ENCODE peak calls at places on chromosomes 13 and 19, in six cellular contexts. T, E, D, S, Y and K are unnamed samples.

GRCh38 chr13:30739646-30740642 is 4.6 kb downstream of the ALOX5AP start:
- DNase-seq in T (peak; percentile 35), E (peak; percentile 90), D (no peak), S (no peak), Y (peak; percentile 61), K (no peak)

GRCh38 chr19:29260477-29261317 is 47.7 kb upstream of the UQCRFS1 start:
- DNase-seq in T (peak; percentile 74), E (no peak), D (no peak), S (no peak), Y (no peak), K (no peak)

GRCh38 chr13:88978607-88979006 is 1307.4 kb downstream of the SLITRK5 start:
- DNase-seq in T (no peak), E (no peak), D (no peak), S (no peak), Y (no peak), K (no peak)

GRCh38 chr19:11168568-11168967 is 13.0 kb upstream of the SPC24 start:
- DNase-seq in T (no peak), E (peak; percentile 93), D (no peak), S (no peak), Y (no peak), K (no peak)

GRCh38 chr19:1315470-1316166 is 29.9 kb downstream of the EFNA2 start:
- DNase-seq in T (peak; percentile 77), E (peak; percentile 40), D (no peak), S (peak; percentile 71), Y (peak; percentile 23), K (no peak)

GRCh38 chr19:16069813-16070365 is 6.4 kb upstream of the TPM4 start:
- DNase-seq in T (no peak), E (no peak), D (no peak), S (no peak), Y (no peak), K (peak; percentile 77)

GRCh38 chr19:5864725-5865486 is 5.4 kb downstream of the FUT5 start:
- DNase-seq in T (no peak), E (no peak), D (no peak), S (no peak), Y (no peak), K (no peak)

GRCh38 chr13:62747629-62748028 is 1332.0 kb upstream of the PCDH20 start:
- DNase-seq in T (no peak), E (no peak), D (no peak), S (no peak), Y (no peak), K (no peak)

GRCh38 chr19:38657633-38658222 is 10.3 kb downstream of the ACTN4 start:
- DNase-seq in T (peak; percentile 43), E (peak; percentile 56), D (no peak), S (no peak), Y (no peak), K (no peak)

GRCh38 chr19:29685326-29685725 is 20.1 kb downstream of the PLEKHF1 start:
- DNase-seq in T (no peak), E (peak; percentile 29), D (no peak), S (no peak), Y (no peak), K (peak; percentile 49)

GRCh38 chr19:29672933-29673336 is 7.7 kb downstream of the PLEKHF1 start:
- DNase-seq in T (no peak), E (no peak), D (no peak), S (no peak), Y (peak; percentile 87), K (no peak)

GRCh38 chr13:107873908-107874307 is 341.4 kb downstream of the LIG4 start:
- DNase-seq in T (no peak), E (no peak), D (no peak), S (no peak), Y (no peak), K (no peak)

GRCh38 chr19:44308011-44308410 is 3.2 kb upstream of the ZNF235 start:
- DNase-seq in T (no peak), E (no peak), D (no peak), S (no peak), Y (no peak), K (no peak)

GRCh38 chr19:11574689-11575088 is 2.8 kb downstream of the ACP5 start:
- DNase-seq in T (no peak), E (no peak), D (no peak), S (no peak), Y (no peak), K (no peak)

GRCh38 chr19:38478273-38478971 is 44.9 kb downstream of the RYR1 start:
- DNase-seq in T (peak; percentile 65), E (no peak), D (no peak), S (no peak), Y (no peak), K (no peak)

GRCh38 chr19:41595258-41595889 is 19.4 kb downstream of the CEACAM21 start:
- DNase-seq in T (peak; percentile 35), E (peak; percentile 79), D (peak; percentile 22), S (no peak), Y (peak; percentile 67), K (no peak)

GRCh38 chr13:96994030-96994848 is at the start of gene OXGR1:
- DNase-seq in T (peak; percentile 36), E (no peak), D (no peak), S (no peak), Y (no peak), K (peak; percentile 47)

GRCh38 chr19:6198896-6199239 is 63.4 kb downstream of the ACSBG2 start:
- DNase-seq in T (no peak), E (no peak), D (no peak), S (no peak), Y (no peak), K (no peak)

GRCh38 chr13:33953203-33953602 is 135.3 kb downstream of the RFC3 start:
- DNase-seq in T (no peak), E (peak; percentile 32), D (no peak), S (no peak), Y (no peak), K (no peak)

GRCh38 chr19:19643158-19644053 is at the start of gene GMIP:
- DNase-seq in T (peak; percentile 88), E (peak; percentile 41), D (peak; percentile 69), S (peak; percentile 80), Y (peak; percentile 90), K (peak; percentile 94)

GRCh38 chr13:113789167-113789566 is 30.1 kb downstream of the TMEM255B start:
- DNase-seq in T (no peak), E (no peak), D (no peak), S (no peak), Y (no peak), K (no peak)

GRCh38 chr13:44921478-44921877 is 67.8 kb downstream of the NUFIP1 start:
- DNase-seq in T (peak; percentile 26), E (no peak), D (no peak), S (no peak), Y (no peak), K (no peak)

GRCh38 chr19:6268382-6268771 is 11.4 kb downstream of the MLLT1 start:
- DNase-seq in T (no peak), E (no peak), D (no peak), S (no peak), Y (no peak), K (no peak)

GRCh38 chr13:28181413-28181812 is 43.1 kb downstream of the PAN3 start:
- DNase-seq in T (no peak), E (no peak), D (no peak), S (no peak), Y (no peak), K (no peak)

GRCh38 chr19:8458380-8458779 is 13.6 kb downstream of the HNRNPM start:
- DNase-seq in T (no peak), E (no peak), D (no peak), S (no peak), Y (no peak), K (no peak)

GRCh38 chr19:8459520-8460260 is 14.9 kb downstream of the HNRNPM start:
- DNase-seq in T (no peak), E (peak; percentile 69), D (no peak), S (no peak), Y (no peak), K (no peak)

GRCh38 chr19:8457802-8458201 is 13.0 kb downstream of the HNRNPM start:
- DNase-seq in T (no peak), E (no peak), D (no peak), S (no peak), Y (no peak), K (no peak)

GRCh38 chr19:8460516-8461298 is 15.9 kb downstream of the HNRNPM start:
- DNase-seq in T (no peak), E (no peak), D (no peak), S (no peak), Y (no peak), K (no peak)

GRCh38 chr19:8459095-8459494 is 14.3 kb downstream of the HNRNPM start:
- DNase-seq in T (no peak), E (no peak), D (no peak), S (no peak), Y (no peak), K (no peak)
- H3K27ac ChIP-seq in T (no peak overlapping the region), E (peak overlapping the region; percentile 50), D (peak overlapping the region; percentile 67), S (no peak overlapping the region), Y (no peak overlapping the region), K (no peak overlapping the region)

GRCh38 chr13:99359493-99359892 is 52.3 kb upstream of the GPR183 start:
- DNase-seq in T (no peak), E (no peak), D (no peak), S (no peak), Y (peak; percentile 9), K (no peak)

GRCh38 chr13:99362362-99362761 is 55.2 kb upstream of the GPR183 start:
- DNase-seq in T (no peak), E (no peak), D (no peak), S (no peak), Y (no peak), K (no peak)

GRCh38 chr13:99360696-99361095 is 53.5 kb upstream of the GPR183 start:
- DNase-seq in T (no peak), E (no peak), D (no peak), S (no peak), Y (peak; percentile 6), K (no peak)

GRCh38 chr13:99363391-99363790 is 56.2 kb upstream of the GPR183 start:
- DNase-seq in T (no peak), E (no peak), D (no peak), S (no peak), Y (peak; percentile 8), K (no peak)

GRCh38 chr13:99361197-99361596 is 54.0 kb upstream of the GPR183 start:
- DNase-seq in T (no peak), E (no peak), D (no peak), S (no peak), Y (peak; percentile 10), K (no peak)
- H3K4me1 ChIP-seq in T (peaks cover 10% of the 10 kb centered on the region), E (peaks cover 5% of the 10 kb centered on the region), D (peaks cover 9% of the 10 kb centered on the region), S (peaks cover 11% of the 10 kb centered on the region), Y (peaks cover 88% of the 10 kb centered on the region), K (no peaks in the 10 kb centered on the region)

GRCh38 chr13:20815469-20815868 is 41.7 kb upstream of the EEF1AKMT1 start:
- DNase-seq in T (no peak), E (no peak), D (no peak), S (no peak), Y (no peak), K (no peak)
- H3K27ac ChIP-seq in T (no peak overlapping the region), E (no peak overlapping the region), D (no peak overlapping the region), S (no peak overlapping the region), Y (no peak overlapping the region), K (no peak overlapping the region)

DNA sequence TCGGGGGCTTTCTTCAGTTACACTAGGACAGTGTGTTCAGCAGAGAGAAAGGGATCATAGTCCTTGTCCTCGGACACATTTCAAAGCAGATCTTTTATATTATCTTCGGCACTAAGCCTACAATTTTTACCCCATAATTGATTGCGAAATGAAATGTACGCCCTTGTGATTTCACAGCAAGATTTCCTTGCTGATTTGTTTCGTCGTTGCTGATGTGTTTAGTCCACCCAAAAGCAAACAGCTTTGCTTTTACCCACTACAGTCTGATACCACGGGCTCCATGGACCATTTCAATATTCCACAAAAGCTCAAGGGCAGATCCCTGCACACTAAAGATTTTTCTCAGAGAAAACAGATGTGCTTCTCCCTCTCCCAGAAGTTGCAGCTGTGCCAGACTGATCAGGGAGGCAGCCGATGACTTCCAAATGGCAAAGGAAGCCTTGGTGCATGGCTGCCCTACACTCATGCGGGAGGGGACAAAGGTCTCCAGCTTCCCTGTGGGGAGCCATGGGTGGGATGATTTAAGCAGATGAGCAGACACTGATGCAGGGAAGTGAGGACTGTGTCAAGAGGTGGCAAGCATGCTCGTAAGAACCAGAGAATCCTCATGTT is 81.2 kb downstream of the STK24 start:
- DNase-seq in T (peak; percentile 48), E (peak; percentile 75), D (no peak), S (no peak), Y (no peak), K (no peak)
- H3K4me1 ChIP-seq in T (peaks cover 54% of the 10 kb centered on the region), E (peaks cover 20% of the 10 kb centered on the region), D (peaks cover 40% of the 10 kb centered on the region), S (peaks cover 20% of the 10 kb centered on the region), Y (peaks cover 6% of the 10 kb centered on the region), K (no peaks in the 10 kb centered on the region)